ENCODE peak calls at places on chromosome 18, in four cellular contexts. J is breast epithelium, L is nephron progenitor cell, P is prostate gland. M is an unnamed sample.

GRCh38 chr18:22734103-22734661 is 198.9 kb upstream of the RBBP8 start:
- DNase-seq in J (no peak), L (no peak), P (no peak), M (no peak)

GRCh38 chr18:73735836-73736235 is 411.8 kb downstream of the FBXO15 start:
- DNase-seq in J (no peak), L (no peak), P (no peak), M (no peak)

GRCh38 chr18:51193621-51194287 is 3.7 kb downstream of the MEX3C start:
- DNase-seq in J (no peak), L (no peak), P (no peak), M (no peak)

GRCh38 chr18:23856466-23857175 is 157.9 kb upstream of the TTC39C start:
- DNase-seq in J (no peak), L (no peak), P (no peak), M (no peak)

GRCh38 chr18:75538727-75539126 is 111.2 kb upstream of the SMIM21 start:
- DNase-seq in J (no peak), L (no peak), P (no peak), M (no peak)

GRCh38 chr18:32056613-32057358 is 34.9 kb upstream of the RNF138 start:
- DNase-seq in J (no peak), L (no peak), P (no peak), M (no peak)

GRCh38 chr18:22860807-22861206 is 72.3 kb upstream of the RBBP8 start:
- DNase-seq in J (no peak), L (no peak), P (no peak), M (no peak)

GRCh38 chr18:49340446-49340845 is 120.0 kb downstream of the DYM start:
- DNase-seq in J (no peak), L (no peak), P (no peak), M (no peak)

GRCh38 chr18:61153571-61153970 is 179.7 kb upstream of the CDH20 start:
- DNase-seq in J (no peak), L (no peak), P (no peak), M (no peak)

GRCh38 chr18:49321800-49322461 is 138.5 kb downstream of the DYM start:
- DNase-seq in J (no peak), L (no peak), P (no peak), M (no peak)

GRCh38 chr18:76208632-76209308 is 286.3 kb downstream of the ZNF516 start:
- DNase-seq in J (no peak), L (no peak), P (no peak), M (no peak)

GRCh38 chr18:59268722-59269562 is 4.3 kb downstream of the RAX start:
- DNase-seq in J (no peak), L (peak), P (no peak), M (peak)

GRCh38 chr18:66728951-66729350 is 125.1 kb upstream of the CDH19 start:
- DNase-seq in J (no peak), L (no peak), P (no peak), M (no peak)

GRCh38 chr18:12430137-12430990 is 22.6 kb downstream of the PRELID3A start:
- DNase-seq in J (no peak), L (no peak), P (no peak), M (no peak)

GRCh38 chr18:51151568-51152511 is 45.6 kb downstream of the MEX3C start:
- DNase-seq in J (no peak), L (no peak), P (no peak), M (no peak)

GRCh38 chr18:29418136-29418535 is 1241.2 kb upstream of the CDH2 start:
- DNase-seq in J (no peak), L (no peak), P (no peak), M (no peak)

GRCh38 chr18:22678486-22678885 is 254.6 kb upstream of the RBBP8 start:
- DNase-seq in J (no peak), L (no peak), P (no peak), M (no peak)

GRCh38 chr18:36711813-36712444 is 116.9 kb downstream of the TPGS2 start:
- DNase-seq in J (no peak), L (no peak), P (no peak), M (no peak)

GRCh38 chr18:64116806-64117205 is 32.1 kb downstream of the LINC00305 start:
- DNase-seq in J (no peak), L (no peak), P (no peak), M (no peak)

GRCh38 chr18:59908790-59909189 is 9.0 kb downstream of the PMAIP1 start:
- DNase-seq in J (no peak), L (no peak), P (no peak), M (no peak)

GRCh38 chr18:63213936-63214671 is 105.5 kb downstream of the BCL2 start:
- DNase-seq in J (no peak), L (no peak), P (no peak), M (no peak)

GRCh38 chr18:39772155-39772919 is 2182.7 kb upstream of the PIK3C3 start:
- DNase-seq in J (no peak), L (no peak), P (no peak), M (no peak)

GRCh38 chr18:68679531-68679930 is 35.4 kb downstream of the TMX3 start:
- DNase-seq in J (no peak), L (no peak), P (no peak), M (no peak)

GRCh38 chr18:6878881-6879280 is 149.4 kb downstream of the ARHGAP28 start:
- DNase-seq in J (no peak), L (no peak), P (no peak), M (no peak)

GRCh38 chr18:35276276-35276675 is 13.8 kb downstream of the ZSCAN30 start:
- DNase-seq in J (no peak), L (no peak), P (no peak), M (no peak)

GRCh38 chr18:13500891-13501887 is 225.2 kb downstream of the FAM210A start:
- DNase-seq in J (peak), L (no peak), P (peak), M (no peak)

GRCh38 chr18:76621782-76622495 is 126.9 kb upstream of the ZNF516 start:
- DNase-seq in J (no peak), L (no peak), P (peak), M (no peak)

GRCh38 chr18:8011906-8012305 is 444.8 kb downstream of the PTPRM start:
- DNase-seq in J (no peak), L (no peak), P (no peak), M (no peak)

DNA sequence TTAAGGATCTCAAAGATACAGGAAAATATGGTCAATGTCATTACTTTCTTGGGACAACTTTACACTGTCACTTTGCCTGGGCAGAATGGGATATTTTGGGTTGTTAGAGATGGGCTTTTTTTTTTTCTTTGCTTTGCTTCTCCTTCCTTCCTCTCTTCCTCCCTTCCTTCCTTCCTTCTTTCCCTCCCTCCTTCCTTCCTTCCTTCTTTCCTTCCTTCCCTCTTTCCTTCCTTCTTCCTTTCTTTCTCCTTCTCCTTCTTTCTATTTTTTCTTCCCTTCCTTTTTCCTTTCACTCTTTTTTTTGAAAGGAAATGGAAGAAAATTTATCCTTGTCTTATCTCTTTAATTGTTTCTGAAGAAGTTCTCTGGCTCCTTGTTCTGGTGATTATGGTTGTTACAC is 180.0 kb upstream of the CCDC68 start:
- DNase-seq in J (no peak), L (no peak), P (no peak), M (no peak)
- TF ChIP-seq CTCF in J (no peak), L (no peak), P (no peak), M (no peak)

DNA sequence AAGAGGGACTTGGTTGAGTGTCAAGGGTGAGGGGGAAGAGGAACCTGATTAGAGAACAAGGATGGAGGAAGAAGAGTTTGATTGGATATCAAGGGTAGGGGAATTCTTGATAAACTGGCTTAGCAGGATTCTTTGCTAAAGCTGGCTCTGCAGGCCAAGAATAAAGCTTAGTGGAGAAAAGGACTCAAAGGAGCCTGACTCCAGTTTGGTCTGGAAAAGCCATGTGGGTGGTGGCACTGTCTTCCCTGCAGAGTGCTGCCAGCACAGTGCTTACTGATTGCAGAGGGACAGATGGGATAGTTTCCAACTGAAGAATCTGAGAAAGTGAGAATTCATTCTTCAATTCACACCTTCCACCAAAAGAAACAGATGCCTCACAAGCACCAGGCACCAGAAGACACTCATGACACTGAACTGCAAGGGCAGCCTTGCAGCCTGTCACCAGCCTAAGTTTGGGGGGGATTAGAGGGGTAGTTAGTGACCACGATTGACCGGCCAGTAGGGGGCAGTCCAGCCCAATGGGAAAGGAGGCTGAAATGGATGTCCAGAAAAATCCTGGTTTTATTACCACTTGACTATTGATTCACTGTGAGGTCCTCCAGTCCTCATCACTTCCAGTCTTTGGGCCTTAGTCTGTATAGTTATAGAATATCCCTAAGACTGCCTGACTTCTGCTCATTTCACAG is 334.5 kb downstream of the SMAD2 start:
- DNase-seq in J (no peak), L (no peak), P (no peak), M (peak)
- TF ChIP-seq CTCF in J (no peak), L (no peak), P (no peak), M (peak)

GRCh38 chr18:711330-711692 is 1.1 kb downstream of the ENOSF1 start:
- DNase-seq in J (no peak), L (peak), P (no peak), M (no peak)

GRCh38 chr18:712401-713134 is at the start of gene ENOSF1:
- DNase-seq in J (peak), L (peak), P (peak), M (peak)

GRCh38 chr18:710418-711300 is 1.8 kb downstream of the ENOSF1 start:
- DNase-seq in J (no peak), L (no peak), P (no peak), M (no peak)

GRCh38 chr18:713135-713490 is 683 bp upstream of the ENOSF1 start:
- DNase-seq in J (no peak), L (no peak), P (no peak), M (no peak)

DNA sequence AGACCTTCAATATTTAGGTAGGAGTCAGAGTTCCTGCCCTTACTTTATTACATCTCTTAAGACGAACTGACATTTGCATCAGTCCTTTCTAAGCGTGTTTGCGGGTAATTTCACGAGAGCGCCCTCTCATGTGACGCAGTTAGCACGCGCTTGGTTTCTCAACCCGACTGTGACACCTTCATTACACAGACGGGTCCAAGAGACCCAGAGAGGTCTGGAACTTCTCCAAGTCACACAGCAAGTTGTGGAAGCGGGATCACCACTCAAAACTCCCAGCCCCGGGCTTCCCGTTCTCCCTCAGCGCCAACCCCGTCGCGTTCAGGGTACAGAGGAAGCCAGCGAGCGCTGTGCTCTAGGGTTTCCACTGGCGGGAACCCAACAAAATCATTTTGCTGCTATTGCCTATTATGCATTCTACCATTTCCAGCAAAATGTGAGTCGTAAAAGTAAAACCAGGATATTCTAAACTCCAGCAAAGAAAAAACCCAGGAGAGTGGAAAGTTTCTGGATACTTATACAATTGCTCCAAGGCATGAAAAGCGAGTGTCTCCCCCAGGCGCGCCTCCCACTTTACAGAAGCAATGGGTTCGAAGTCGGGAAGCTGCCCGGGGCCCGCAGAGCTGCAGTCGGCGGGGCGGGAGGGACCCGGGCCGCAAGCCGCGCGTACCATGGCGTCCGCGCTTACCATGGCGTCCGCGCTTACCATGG is 583 bp downstream of the ENOSF1 start:
- DNase-seq in J (peak), L (peak), P (peak), M (peak)
- TF ChIP-seq CTCF in J (no peak), L (no peak), P (no peak), M (no peak)

GRCh38 chr18:56650056-56650455 is 1.1 kb upstream of the WDR7 start:
- DNase-seq in J (no peak), L (no peak), P (no peak), M (no peak)

GRCh38 chr18:56648307-56648706 is 2.9 kb upstream of the WDR7 start:
- DNase-seq in J (no peak), L (no peak), P (no peak), M (no peak)

GRCh38 chr18:56647071-56647470 is 4.1 kb upstream of the WDR7 start:
- DNase-seq in J (no peak), L (no peak), P (no peak), M (no peak)

GRCh38 chr18:56641714-56642331 is 3.4 kb upstream of the TXNL1 start:
- DNase-seq in J (no peak), L (no peak), P (no peak), M (no peak)

DNA sequence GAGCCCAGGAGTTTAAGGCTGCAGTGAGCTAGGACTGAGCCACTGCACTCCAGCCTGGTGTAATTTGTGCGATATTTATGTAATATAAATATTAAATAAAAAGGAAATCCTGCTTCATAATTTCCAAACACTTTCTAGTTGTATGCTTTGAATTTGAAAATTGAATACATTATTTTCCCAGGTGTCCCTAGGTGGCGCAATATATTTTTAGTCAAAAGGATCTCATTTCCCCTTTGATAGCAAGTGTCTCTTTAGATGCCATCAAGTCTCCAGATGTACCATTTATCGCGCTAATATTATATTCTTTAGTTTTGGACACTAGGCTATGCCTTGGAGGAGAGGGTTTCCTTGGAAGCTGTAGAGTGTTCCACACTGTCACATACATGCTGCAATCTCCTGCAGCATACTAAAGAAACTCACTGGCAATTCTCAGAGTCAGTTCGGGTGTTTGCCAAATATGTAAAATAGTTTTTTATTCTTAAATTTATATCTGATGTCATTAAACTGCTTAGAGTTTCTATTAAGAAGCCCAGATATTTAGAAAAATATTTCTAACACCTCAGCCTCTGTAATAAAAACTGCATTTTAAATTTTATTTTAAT is 5.6 kb upstream of the WDR7 start:
- DNase-seq in J (no peak), L (no peak), P (no peak), M (no peak)
- TF ChIP-seq CTCF in J (no peak), L (peak), P (peak), M (peak)

DNA sequence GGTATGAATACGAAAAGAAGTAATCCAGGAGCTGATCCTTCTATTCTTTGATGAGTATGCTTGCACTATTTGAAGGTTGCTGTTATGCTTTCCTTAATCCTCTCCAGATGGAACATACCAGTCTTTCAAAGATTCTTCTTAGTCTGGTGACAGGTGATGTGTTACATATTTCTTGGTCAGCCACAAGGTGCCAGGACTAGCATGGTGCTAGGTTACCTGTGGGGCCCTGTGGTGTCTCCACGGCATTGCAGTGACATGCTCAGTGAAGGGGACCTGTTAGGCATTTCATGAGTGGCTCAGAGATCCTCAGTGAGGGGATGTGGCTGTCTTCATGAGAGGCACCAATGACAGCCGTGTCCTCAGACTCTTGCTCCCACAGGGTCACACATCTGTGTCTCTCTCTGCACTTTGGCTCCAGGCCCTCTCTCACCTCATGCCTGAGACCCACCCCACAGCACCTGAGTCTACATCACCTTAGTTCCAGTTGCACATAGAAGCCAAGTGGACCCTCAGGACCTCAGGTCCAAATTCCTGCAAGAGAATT is 13.1 kb upstream of the RAB31 start:
- DNase-seq in J (no peak), L (no peak), P (no peak), M (no peak)
- TF ChIP-seq CTCF in J (no peak), L (no peak), P (no peak), M (no peak)

GRCh38 chr18:58091099-58091611 is 47.1 kb downstream of the NEDD4L start:
- DNase-seq in J (peak), L (no peak), P (no peak), M (no peak)
- TF ChIP-seq CTCF in J (no peak), L (no peak), P (no peak), M (no peak)

GRCh38 chr18:45384137-45384998 is 230.9 kb upstream of the SLC14A2 start:
- DNase-seq in J (no peak), L (peak), P (peak), M (peak)

GRCh38 chr18:45383228-45383627 is 232.0 kb upstream of the SLC14A2 start:
- DNase-seq in J (no peak), L (no peak), P (no peak), M (no peak)

GRCh38 chr18:45386256-45386655 is 229.0 kb upstream of the SLC14A2 start:
- DNase-seq in J (no peak), L (peak), P (no peak), M (peak)
- TF ChIP-seq CTCF in J (peak), L (peak), P (peak), M (peak)

GRCh38 chr18:34224423-34225217 is at the start of gene NOL4:
- DNase-seq in J (peak), L (peak), P (peak), M (peak)

GRCh38 chr18:34222396-34223163 is 2.1 kb downstream of the NOL4 start:
- DNase-seq in J (no peak), L (peak), P (no peak), M (peak)

GRCh38 chr18:34223164-34223892 is 1.4 kb downstream of the NOL4 start:
- DNase-seq in J (no peak), L (peak), P (no peak), M (peak)

GRCh38 chr18:34223893-34224422 is 755 bp downstream of the NOL4 start:
- DNase-seq in J (no peak), L (no peak), P (no peak), M (no peak)

GRCh38 chr18:34225218-34225553 is 473 bp upstream of the NOL4 start:
- DNase-seq in J (no peak), L (no peak), P (no peak), M (no peak)
- TF ChIP-seq CTCF in J (no peak), L (no peak), P (no peak), M (no peak)

M was measured in glutamatergic neuron.